ENCODE peak calls at places on chromosomes 3 and 15, in eight cellular contexts. D is endodermal cell; X is HCT116; N is CD4-positive, alpha-beta T cell; T is endothelial cell of umbilical vein; K is GM06990; E is HFF-Myc; C is Caco-2. J is an unnamed sample.

GRCh38 chr15:70569718-70570231 is 193.6 kb downstream of the UACA start:
- DNase-seq in X (peak), N (no peak), C (no peak), K (no peak), D (peak), T (no peak), E (no peak), J (no peak)

GRCh38 chr3:37863949-37864822 is 2.5 kb downstream of the CTDSPL start:
- DNase-seq in K (no peak), T (no peak), X (no peak), D (peak), C (peak), E (no peak), N (no peak), J (no peak)

GRCh38 chr3:17806201-17806600 is 63.8 kb upstream of the TBC1D5 start:
- DNase-seq in T (no peak), C (no peak), K (no peak), D (no peak), N (no peak), E (no peak), X (no peak), J (no peak)

GRCh38 chr3:100941046-100941445 is 52.2 kb downstream of the ABI3BP start:
- DNase-seq in N (no peak), K (no peak), X (no peak), C (no peak), E (no peak), D (no peak), T (no peak), J (no peak)

GRCh38 chr15:77002954-77003912 is 8.3 kb downstream of the PSTPIP1 start:
- DNase-seq in D (no peak), X (no peak), T (no peak), N (peak), K (peak), C (no peak), E (no peak), J (peak)

GRCh38 chr3:155232605-155233004 is 60.9 kb downstream of the STRIT1 start:
- DNase-seq in C (no peak), E (peak), D (no peak), K (no peak), X (peak), N (no peak), T (no peak), J (no peak)

GRCh38 chr3:118942195-118942594 is 92.5 kb downstream of the IGSF11 start:
- DNase-seq in T (no peak), N (no peak), X (no peak), K (no peak), D (no peak), E (no peak), C (no peak), J (no peak)

GRCh38 chr15:22918056-22918455 is 62.1 kb downstream of the CYFIP1 start:
- DNase-seq in K (no peak), C (no peak), E (peak), D (no peak), N (no peak), X (peak), T (no peak), J (no peak)

GRCh38 chr3:48465531-48466378 is 19.2 kb downstream of the ATRIP start:
- DNase-seq in X (peak), D (peak), T (peak), K (peak), E (peak), C (peak), N (peak), J (peak)

GRCh38 chr3:88986834-88987233 is 120.6 kb upstream of the EPHA3 start:
- DNase-seq in C (no peak), T (no peak), E (peak), N (no peak), X (no peak), K (no peak), D (no peak), J (no peak)

GRCh38 chr15:81484076-81484475 is 110.1 kb upstream of the TMC3 start:
- DNase-seq in C (no peak), N (no peak), T (no peak), K (no peak), E (no peak), X (no peak), D (no peak), J (no peak)

GRCh38 chr3:52524752-52525661 is 8.7 kb downstream of the NT5DC2 start:
- DNase-seq in X (no peak), K (no peak), E (no peak), D (no peak), N (no peak), T (peak), C (no peak), J (no peak)

GRCh38 chr3:71194785-71195184 is 388.7 kb downstream of the FOXP1 start:
- DNase-seq in C (no peak), N (no peak), K (no peak), E (no peak), X (no peak), T (no peak), D (peak), J (no peak)

GRCh38 chr3:44104668-44105321 is 136.9 kb upstream of the TOPAZ1 start:
- DNase-seq in X (peak), K (peak), D (no peak), C (no peak), E (peak), T (no peak), N (no peak), J (peak)

GRCh38 chr15:75891895-75892294 is 11.8 kb upstream of the FBXO22 start:
- DNase-seq in N (no peak), K (no peak), X (no peak), D (no peak), E (peak), C (no peak), T (peak), J (no peak)

GRCh38 chr15:89647191-89647851 is 7.9 kb downstream of the KIF7 start:
- DNase-seq in T (peak), D (peak), K (peak), X (peak), E (no peak), N (peak), C (peak), J (peak)

GRCh38 chr15:82968066-82968465 is 15.5 kb upstream of the HOMER2 start:
- DNase-seq in C (no peak), X (no peak), D (no peak), T (no peak), N (no peak), K (no peak), E (no peak), J (no peak)

GRCh38 chr3:149085828-149086231 is 503 bp downstream of the HLTF start:
- DNase-seq in D (peak), T (peak), X (no peak), E (no peak), N (no peak), C (peak), K (no peak), J (peak)

GRCh38 chr15:31480356-31481058 is 153.9 kb downstream of the KLF13 start:
- DNase-seq in T (no peak), D (peak), X (no peak), N (no peak), C (no peak), K (no peak), E (no peak), J (no peak)

GRCh38 chr3:42067324-42067723 is 23.8 kb upstream of the TRAK1 start:
- DNase-seq in X (no peak), C (no peak), K (peak), N (no peak), D (no peak), E (no peak), T (peak), J (peak)

GRCh38 chr3:31699309-31699953 is 166.7 kb downstream of the STT3B start:
- DNase-seq in E (no peak), X (no peak), N (no peak), T (peak), C (no peak), K (no peak), D (no peak), J (no peak)

GRCh38 chr15:81312790-81313543 is 11.0 kb downstream of the STARD5 start:
- DNase-seq in K (no peak), D (no peak), E (peak), C (no peak), T (peak), N (no peak), X (peak), J (no peak)

GRCh38 chr3:1830851-1831250 is 267.8 kb upstream of the CNTN4 start:
- DNase-seq in N (no peak), E (no peak), X (no peak), C (no peak), T (no peak), K (no peak), D (no peak), J (no peak)

GRCh38 chr3:139187648-139188047 is 143.0 kb upstream of the PRR23C start:
- DNase-seq in K (no peak), N (no peak), D (no peak), E (no peak), C (no peak), X (no peak), T (no peak), J (no peak)

GRCh38 chr15:75578206-75578947 is 738 bp downstream of the PTPN9 start:
- DNase-seq in X (no peak), D (peak), E (no peak), T (peak), K (peak), N (no peak), C (peak), J (peak)

GRCh38 chr3:25916286-25916685 is 126.4 kb downstream of the OXSM start:
- DNase-seq in T (no peak), C (no peak), E (no peak), D (no peak), N (no peak), X (no peak), K (no peak), J (no peak)

GRCh38 chr15:53472883-53473282 is 286.6 kb downstream of the WDR72 start:
- DNase-seq in N (no peak), T (no peak), D (peak), K (no peak), X (no peak), E (no peak), C (no peak), J (no peak)

GRCh38 chr3:142226474-142226873 is 1.1 kb upstream of the GK5 start:
- DNase-seq in X (no peak), D (peak), T (no peak), C (no peak), K (no peak), E (no peak), N (no peak), J (no peak)
- TF ChIP-seq CTCF in X (no peak), D (peak), T (no peak), C (peak), K (no peak), E (no peak), N (no peak), J (no peak)

DNA sequence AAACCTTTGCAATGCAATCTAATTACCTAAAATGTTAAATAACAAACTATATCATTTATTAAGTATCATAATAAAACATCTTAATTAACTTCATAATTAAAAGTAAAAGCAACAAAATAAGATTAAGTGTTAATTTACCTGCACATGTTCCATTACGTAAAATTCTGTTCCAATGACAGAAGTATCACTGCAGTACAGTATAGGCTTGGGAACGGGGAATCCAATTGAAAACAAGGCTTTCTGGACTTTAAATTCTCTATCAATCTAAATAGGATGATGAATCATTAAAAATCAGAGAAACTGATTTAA is 17.1 kb downstream of the ACAD11 start:
- DNase-seq in N (no peak), T (no peak), K (no peak), E (no peak), D (no peak), X (no peak), C (no peak), J (no peak)
- TF ChIP-seq CTCF in N (peak), T (no peak), K (no peak), E (no peak), D (peak), X (no peak), C (no peak), J (no peak)

GRCh38 chr15:91973481-91973880 is 120.0 kb downstream of the SLCO3A1 start:
- DNase-seq in K (no peak), C (no peak), E (no peak), X (no peak), D (no peak), N (no peak), T (no peak), J (no peak)
- TF ChIP-seq CTCF in K (no peak), C (no peak), E (no peak), X (peak), D (peak), N (no peak), T (no peak), J (no peak)

GRCh38 chr3:12822725-12823373 is 18.5 kb downstream of the RPL32 start:
- DNase-seq in N (no peak), C (no peak), D (no peak), T (no peak), X (peak), K (no peak), E (no peak), J (no peak)
- TF ChIP-seq CTCF in N (no peak), C (peak), D (peak), T (no peak), X (peak), K (peak), E (peak), J (peak)

DNA sequence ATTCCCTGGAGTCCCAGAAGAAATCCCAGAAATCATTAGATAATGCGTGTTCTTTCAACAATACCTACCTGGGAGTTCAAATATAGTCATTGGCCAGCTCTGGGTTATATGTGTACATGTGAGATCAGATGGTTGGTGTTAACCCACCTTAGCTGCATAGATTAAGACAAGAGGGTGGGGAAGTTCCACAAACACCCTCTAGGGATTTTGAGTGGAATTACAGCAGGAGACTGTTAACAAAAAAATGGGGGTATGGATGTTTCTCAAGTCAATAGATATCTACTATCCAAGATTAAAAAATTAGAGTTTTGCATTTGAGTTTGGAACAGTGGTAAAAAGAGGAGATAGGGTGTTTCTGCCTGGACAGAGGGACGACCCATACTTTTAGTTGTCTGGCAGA is 282.5 kb upstream of the CNTN3 start:
- DNase-seq in N (no peak), X (no peak), C (peak), E (no peak), T (no peak), D (no peak), K (no peak), J (no peak)
- TF ChIP-seq CTCF in N (no peak), X (no peak), C (peak), E (no peak), T (no peak), D (peak), K (peak), J (no peak)

DNA sequence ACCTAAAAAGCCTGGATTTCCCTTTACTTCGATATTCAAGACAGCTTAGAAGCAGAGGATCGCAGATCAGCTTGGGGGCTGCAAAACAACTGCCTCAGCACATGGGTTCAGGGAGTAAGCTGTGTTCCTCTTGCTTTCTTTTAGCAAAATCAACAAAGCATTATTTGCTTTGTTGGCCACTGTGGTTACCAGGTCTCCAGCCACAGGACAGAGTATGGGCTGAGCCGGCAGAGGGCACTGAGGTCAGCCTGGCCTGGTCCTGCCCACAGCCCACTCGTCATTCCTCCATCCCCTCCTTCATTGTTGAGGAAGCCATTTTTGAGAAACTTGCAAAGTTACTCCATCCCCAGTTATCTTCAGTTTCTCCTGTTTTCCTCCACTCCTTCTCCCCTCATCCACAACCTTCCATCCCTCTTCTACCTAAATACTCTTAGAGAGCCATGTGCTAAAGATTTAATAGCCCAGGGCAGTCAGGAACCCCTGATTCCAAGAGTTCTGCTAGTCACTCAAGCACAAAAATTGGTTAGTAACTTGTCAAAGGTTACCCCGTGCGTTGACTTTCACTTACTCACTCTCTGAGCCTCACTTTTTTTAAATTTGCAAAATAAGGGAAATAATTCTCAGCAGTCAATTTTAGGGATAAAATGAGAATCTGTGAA is 60.0 kb upstream of the HES1 start:
- DNase-seq in C (no peak), K (no peak), E (no peak), N (no peak), T (no peak), D (peak), X (no peak), J (no peak)
- TF ChIP-seq CTCF in C (peak), K (no peak), E (no peak), N (no peak), T (no peak), D (peak), X (no peak), J (no peak)

DNA sequence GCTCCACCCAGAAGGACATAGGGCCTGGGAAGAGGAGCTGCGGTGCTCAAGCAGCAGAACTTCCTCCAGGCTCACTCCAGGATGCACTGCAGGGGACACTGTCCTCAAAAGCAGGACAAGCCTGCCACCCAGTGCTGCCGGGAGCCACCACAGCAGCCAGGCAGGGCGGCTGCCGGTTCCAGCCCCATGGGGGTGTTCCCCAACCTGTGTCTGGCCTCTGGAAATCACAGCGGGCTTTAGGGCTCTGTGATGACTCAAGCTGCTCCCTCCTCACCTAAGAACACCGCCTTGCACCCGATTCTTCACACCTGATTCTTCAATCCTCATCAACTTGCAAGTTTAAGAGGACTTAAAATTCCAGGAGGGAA is 71.9 kb upstream of the SLC6A11 start:
- DNase-seq in N (no peak), E (no peak), T (no peak), C (peak), K (no peak), D (peak), X (peak), J (no peak)
- TF ChIP-seq CTCF in N (no peak), E (no peak), T (no peak), C (peak), K (peak), D (peak), X (peak), J (no peak)

DNA sequence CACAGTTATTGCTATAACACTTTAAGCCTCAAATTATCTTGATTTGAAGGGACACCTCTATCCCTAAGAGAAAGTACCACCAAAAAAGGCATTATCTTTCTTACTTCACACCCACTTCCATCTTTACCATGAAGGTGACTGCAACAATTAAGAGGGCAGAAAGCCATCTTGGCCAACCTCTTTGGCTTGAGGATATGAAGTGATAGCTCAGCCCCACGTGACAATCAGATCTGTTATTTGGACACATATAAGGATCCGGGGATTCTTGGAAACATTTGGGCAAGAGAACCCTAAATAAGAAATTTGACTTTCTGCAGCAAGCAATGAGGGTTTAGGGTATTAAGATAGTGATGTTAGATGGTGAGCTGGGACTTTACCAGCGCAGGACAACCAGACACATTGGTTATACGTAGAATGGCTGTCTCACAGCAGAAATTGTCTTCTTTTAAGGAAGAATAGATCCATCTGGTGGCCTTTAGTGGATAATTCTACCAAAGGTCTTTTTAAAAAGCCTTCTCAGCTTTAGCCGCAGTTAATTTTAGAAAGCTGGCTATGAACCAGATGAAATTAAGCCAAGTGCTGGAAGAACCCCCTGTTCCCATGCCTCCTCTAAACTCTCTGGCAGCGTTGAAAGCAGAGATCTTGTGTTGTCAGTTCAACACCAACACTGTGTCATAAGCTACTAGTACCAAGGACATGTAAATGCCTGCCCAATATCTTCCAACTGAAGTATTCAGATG is 12.3 kb downstream of the HCLS1 start:
- DNase-seq in N (no peak), K (no peak), C (no peak), E (no peak), T (no peak), X (no peak), D (no peak), J (no peak)
- TF ChIP-seq CTCF in N (no peak), K (no peak), C (no peak), E (no peak), T (no peak), X (no peak), D (peak), J (no peak)

GRCh38 chr3:4065080-4065479 is 238.1 kb upstream of the SETMAR start:
- DNase-seq in D (no peak), T (no peak), K (peak), C (no peak), E (no peak), N (no peak), X (no peak), J (peak)
- TF ChIP-seq CTCF in D (no peak), T (no peak), K (no peak), C (no peak), E (no peak), N (no peak), X (no peak), J (no peak)

J was measured in GM20000.